ENCODE peak calls at places on chromosomes 3 and 15, in six cellular contexts. M, L, C, R, B and J are unnamed samples.

GRCh38 chr3:119898478-119899177 is 116.7 kb downstream of the NR1I2 start:
- DNase-seq in M (peak), L (no peak), C (no peak), R (no peak), B (no peak), J (no peak)

GRCh38 chr15:47718474-47719440 is 1.5 kb downstream of the SEMA6D start:
- DNase-seq in M (peak), L (peak), C (peak), R (no peak), B (peak), J (no peak)

GRCh38 chr3:42398080-42398479 is 12.3 kb downstream of the LYZL4 start:
- DNase-seq in M (no peak), L (no peak), C (no peak), R (no peak), B (no peak), J (no peak)

GRCh38 chr3:13171704-13172643 is 98.7 kb upstream of the IQSEC1 start:
- DNase-seq in M (no peak), L (no peak), C (no peak), R (no peak), B (no peak), J (no peak)

GRCh38 chr3:42723146-42723683 is 20.6 kb upstream of the HHATL start:
- DNase-seq in M (no peak), L (no peak), C (no peak), R (no peak), B (no peak), J (no peak)

GRCh38 chr3:67706934-67707333 is 52.5 kb upstream of the SUCLG2 start:
- DNase-seq in M (no peak), L (no peak), C (no peak), R (no peak), B (no peak), J (no peak)

GRCh38 chr3:59424268-59425010 is 374.6 kb upstream of the CFAP20DC start:
- DNase-seq in M (peak), L (no peak), C (no peak), R (peak), B (no peak), J (no peak)

GRCh38 chr3:78647735-78648134 is 1120.1 kb downstream of the ROBO1 start:
- DNase-seq in M (peak), L (no peak), C (no peak), R (no peak), B (no peak), J (no peak)

GRCh38 chr3:14424711-14425573 is 22.5 kb downstream of the SLC6A6 start:
- DNase-seq in M (peak), L (no peak), C (no peak), R (no peak), B (no peak), J (peak)

GRCh38 chr15:83305696-83306291 is 21.3 kb upstream of the BNC1 start:
- DNase-seq in M (peak), L (peak), C (no peak), R (no peak), B (no peak), J (no peak)

GRCh38 chr3:12409625-12410596 is 74.4 kb upstream of the TSEN2 start:
- DNase-seq in M (no peak), L (no peak), C (no peak), R (no peak), B (no peak), J (no peak)

GRCh38 chr15:25869696-25870095 is 6.6 kb upstream of the ATP10A start:
- DNase-seq in M (no peak), L (no peak), C (no peak), R (no peak), B (no peak), J (no peak)

GRCh38 chr3:45978348-45978747 is 17.3 kb downstream of the FYCO1 start:
- DNase-seq in M (no peak), L (no peak), C (no peak), R (no peak), B (no peak), J (no peak)

GRCh38 chr15:97692317-97693015 is 268.0 kb upstream of the ARRDC4 start:
- DNase-seq in M (no peak), L (no peak), C (peak), R (no peak), B (peak), J (peak)

GRCh38 chr3:56928379-56929068 is 126.8 kb upstream of the ARHGEF3 start:
- DNase-seq in M (peak), L (peak), C (no peak), R (peak), B (no peak), J (no peak)

GRCh38 chr3:186108941-186109865 is at the start of gene ETV5:
- DNase-seq in M (peak), L (peak), C (peak), R (peak), B (peak), J (peak)
- H3K27ac ChIP-seq in M (peak), L (peak), C (peak), R (no peak), B (peak), J (peak)

GRCh38 chr3:194103475-194103874 is 32.5 kb upstream of the HES1 start:
- DNase-seq in M (no peak), L (no peak), C (no peak), R (peak), B (no peak), J (no peak)
- H3K27ac ChIP-seq in M (no peak), L (no peak), C (peak), R (no peak), B (no peak), J (no peak)

DNA sequence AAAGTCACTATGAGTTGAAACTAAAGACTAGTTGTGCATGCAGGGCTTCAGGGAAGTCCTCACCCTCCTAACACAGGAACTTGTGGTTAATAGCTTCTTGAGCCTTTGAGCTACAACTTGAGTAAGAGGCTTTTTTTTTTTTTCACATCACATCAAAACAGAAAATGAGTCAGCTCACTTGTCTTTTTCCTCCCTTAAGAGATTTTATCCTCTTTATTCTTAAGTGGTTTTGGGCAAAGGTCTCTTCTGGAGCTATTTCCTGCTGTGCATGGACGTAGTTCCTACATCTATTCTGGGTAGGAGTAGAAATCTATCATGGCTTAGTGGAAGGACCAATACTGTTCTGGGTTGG is 613.5 kb downstream of the ZPLD1 start:
- DNase-seq in M (peak), L (no peak), C (no peak), R (no peak), B (no peak), J (no peak)
- H3K27ac ChIP-seq in M (no peak), L (no peak), C (no peak), R (no peak), B (no peak), J (no peak)

GRCh38 chr15:68289057-68289456 is 11.5 kb downstream of the FEM1B start:
- DNase-seq in M (no peak), L (no peak), C (no peak), R (no peak), B (no peak), J (no peak)
- H3K27ac ChIP-seq in M (no peak), L (no peak), C (peak), R (no peak), B (no peak), J (no peak)

DNA sequence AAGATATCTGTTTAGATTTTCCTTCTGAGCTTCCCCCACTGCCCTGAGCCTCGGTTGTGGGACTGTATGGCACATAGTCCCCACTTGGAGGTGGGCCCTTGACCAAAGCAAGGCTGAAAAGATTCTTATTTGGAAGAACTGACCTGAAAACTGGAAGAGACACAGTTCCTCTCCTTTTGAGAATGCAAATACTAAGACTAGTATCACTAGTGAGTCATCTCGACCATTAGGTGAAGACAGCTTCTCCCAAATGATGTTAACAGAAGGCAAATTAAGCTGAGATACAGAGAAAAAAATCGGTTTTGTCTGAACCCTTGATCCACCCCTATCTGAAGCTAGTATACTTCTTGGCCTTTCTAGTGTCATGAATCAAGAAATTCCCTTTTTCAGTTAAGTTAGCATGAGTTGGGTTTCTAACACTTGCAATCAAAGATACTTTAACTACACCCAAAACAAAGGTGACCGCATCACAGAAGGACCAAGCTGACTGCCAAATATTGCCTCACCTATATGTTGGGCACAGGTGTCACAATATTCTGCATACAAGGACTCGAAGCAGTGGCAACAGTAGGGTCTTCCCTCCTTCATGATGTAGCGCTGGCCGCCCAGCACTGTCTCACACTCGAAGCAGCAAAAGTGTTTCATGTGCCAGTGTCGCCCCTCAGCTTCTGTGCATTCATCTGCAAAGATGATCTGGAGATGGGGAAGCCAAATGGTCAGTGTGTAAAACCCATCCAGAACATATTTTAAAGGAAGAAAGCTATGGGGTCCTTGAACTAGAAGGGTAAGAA is 72.4 kb downstream of the PRICKLE2 start:
- DNase-seq in M (no peak), L (no peak), C (no peak), R (no peak), B (no peak), J (no peak)
- H3K27ac ChIP-seq in M (peak), L (no peak), C (no peak), R (no peak), B (no peak), J (no peak)